ENCODE peak calls at places on chromosomes 16 and 17, in seven cellular contexts. K, O, Y, C, V, G and P are unnamed samples.

GRCh38 chr16:1863681-1864460 is 8.1 kb downstream of the MEIOB start:
- DNase-seq in G (peak; percentile 40), Y (no peak), V (no peak), K (peak; percentile 44), O (no peak), C (no peak), P (no peak)

GRCh38 chr17:81097134-81097942 is 62.4 kb downstream of the BAIAP2 start:
- DNase-seq in Y (peak; percentile 87), V (peak; percentile 86), C (peak; percentile 65), K (peak; percentile 84), O (peak; percentile 74), G (peak; percentile 75), P (peak; percentile 85)

GRCh38 chr17:36728030-36728991 is 126.9 kb downstream of the MRM1 start:
- DNase-seq in C (no peak), G (no peak), K (no peak), V (no peak), O (no peak), Y (no peak), P (no peak)

GRCh38 chr16:12507366-12507765 is 296.3 kb downstream of the CPPED1 start:
- DNase-seq in V (no peak), C (no peak), O (no peak), K (peak; percentile 41), G (no peak), Y (no peak), P (no peak)

GRCh38 chr17:42684033-42684625 is 1.8 kb downstream of the CNTNAP1 start:
- DNase-seq in K (no peak), V (no peak), G (no peak), O (peak; percentile 44), C (no peak), Y (no peak), P (no peak)

GRCh38 chr16:55176901-55177300 is 147.1 kb upstream of the IRX6 start:
- DNase-seq in C (no peak), K (no peak), G (no peak), O (no peak), Y (no peak), V (no peak), P (no peak)

GRCh38 chr17:4221899-4222659 is 41.7 kb downstream of the ANKFY1 start:
- DNase-seq in C (no peak), G (no peak), O (no peak), K (no peak), Y (no peak), V (no peak), P (no peak)

GRCh38 chr16:54266363-54266955 is 20.1 kb downstream of the IRX3 start:
- DNase-seq in O (no peak), Y (no peak), G (no peak), V (no peak), K (no peak), C (peak; percentile 92), P (no peak)

GRCh38 chr16:48720266-48720665 is 110.3 kb upstream of the N4BP1 start:
- DNase-seq in O (no peak), Y (no peak), K (peak; percentile 22), G (no peak), C (peak; percentile 15), V (no peak), P (peak; percentile 4)

GRCh38 chr17:48997827-48998556 is 807 bp downstream of the IGF2BP1 start:
- DNase-seq in K (no peak), Y (no peak), V (no peak), C (no peak), O (no peak), G (no peak), P (no peak)

DNA sequence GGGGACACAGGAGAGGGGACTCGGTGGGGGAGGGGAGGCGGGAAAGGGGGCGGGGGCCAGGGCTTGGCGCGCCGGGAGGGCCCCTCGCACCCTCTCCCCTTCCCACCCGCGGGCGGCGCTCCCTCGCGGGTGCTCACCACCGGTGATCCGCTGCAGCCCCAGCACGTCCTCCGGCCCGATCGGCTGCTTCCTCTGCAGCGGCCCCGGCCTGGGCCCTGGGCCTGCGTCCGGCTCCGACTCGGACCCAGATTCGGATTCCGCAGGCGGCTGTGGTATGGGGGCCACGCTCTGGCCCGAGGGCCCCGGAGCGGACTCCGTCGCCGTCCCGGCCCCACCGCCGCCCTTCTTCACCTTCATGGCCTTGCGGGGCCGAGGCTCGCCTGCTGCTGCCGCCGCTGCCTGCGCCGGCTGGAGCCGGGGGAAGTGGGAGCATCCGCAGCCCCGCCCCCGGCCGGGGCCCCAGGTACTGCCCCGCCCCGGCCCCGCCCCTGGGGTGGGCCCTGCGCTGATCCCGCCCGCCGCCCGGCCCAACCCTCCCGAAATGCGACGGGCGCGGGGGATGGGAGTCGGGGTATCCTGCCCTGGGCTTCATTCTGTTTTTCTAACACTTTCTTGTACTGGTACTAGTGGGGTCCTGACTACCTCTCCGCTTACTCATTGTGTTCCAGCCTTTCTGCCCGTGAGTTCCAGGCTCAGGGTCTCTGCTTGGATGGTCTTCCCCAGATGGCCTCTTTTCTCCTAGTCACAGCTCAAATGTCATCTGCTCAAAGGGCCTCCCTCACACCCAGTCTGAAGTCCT is at the start of gene UNC119:
- DNase-seq in G (no peak), V (peak; percentile 88), O (peak; percentile 85), K (peak; percentile 46), C (peak; percentile 38), Y (peak; percentile 44), P (peak; percentile 91)
- TF ChIP-seq POLR2A in G (peak; percentile 63), V (peak; percentile 76), O (no peak), K (peak; percentile 41), C (peak; percentile 56), Y (peak; percentile 39), P (peak; percentile 97)

GRCh38 chr16:3009568-3010390 is 2.9 kb upstream of the CLDN9 start:
- DNase-seq in O (peak; percentile 80), G (peak; percentile 66), C (no peak), K (peak; percentile 9), V (no peak), Y (no peak), P (no peak)

GRCh38 chr16:3004781-3005284 is 7.9 kb upstream of the CLDN9 start:
- DNase-seq in V (no peak), K (no peak), Y (no peak), G (no peak), O (peak; percentile 56), C (peak; percentile 65), P (peak; percentile 66)

GRCh38 chr16:3008749-3009088 is 4.0 kb upstream of the CLDN9 start:
- DNase-seq in K (no peak), O (no peak), G (no peak), C (no peak), Y (no peak), V (no peak), P (no peak)

GRCh38 chr16:3007957-3008748 is 4.6 kb upstream of the CLDN9 start:
- DNase-seq in K (no peak), Y (no peak), V (no peak), C (no peak), G (no peak), O (no peak), P (no peak)

DNA sequence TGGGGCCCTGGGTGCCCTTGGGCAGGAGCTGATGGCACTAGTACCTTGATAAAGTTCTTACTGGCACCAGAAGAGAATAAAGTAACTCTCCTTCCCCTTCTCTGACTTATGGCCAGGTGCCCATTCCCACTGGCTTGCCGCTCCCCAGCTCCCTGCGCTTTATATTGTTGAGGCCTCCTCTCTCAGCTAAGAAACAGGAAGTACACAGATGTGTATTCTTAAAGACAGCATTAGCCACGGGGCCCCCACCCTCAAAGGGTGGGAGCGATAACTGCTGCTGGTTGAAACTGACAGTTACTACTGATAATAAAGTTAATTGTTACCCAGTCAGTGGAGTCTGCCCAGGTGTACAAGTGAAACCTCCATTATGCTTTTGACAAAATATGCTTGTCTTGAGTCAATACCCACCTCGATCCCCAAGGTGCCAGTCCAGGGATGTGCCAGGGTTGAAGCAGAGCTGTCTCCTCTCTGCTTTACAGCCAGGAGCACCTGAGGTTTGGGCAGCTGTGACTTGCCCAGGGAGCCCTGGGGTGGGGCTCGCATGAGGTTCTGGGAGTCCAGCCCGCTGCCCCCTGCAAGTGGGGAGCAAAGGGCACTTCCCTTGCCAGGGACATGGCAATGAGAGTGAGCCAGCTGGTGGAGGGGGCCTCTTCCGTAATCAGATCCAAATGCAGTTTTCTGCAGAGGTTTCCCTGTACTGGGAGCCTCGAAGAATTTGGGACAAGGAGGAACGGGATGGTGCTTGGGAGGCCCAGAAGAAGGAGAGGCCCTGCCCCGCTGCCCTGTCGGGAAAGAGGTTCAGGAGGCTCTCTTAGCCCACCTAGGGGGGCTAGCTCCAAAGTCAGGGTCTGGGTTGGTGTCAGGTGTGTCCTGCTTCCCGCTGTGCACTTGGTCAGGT is 5.4 kb upstream of the CLDN9 start:
- DNase-seq in Y (no peak), K (no peak), G (no peak), V (no peak), C (no peak), O (no peak), P (no peak)
- TF ChIP-seq POLR2A in Y (no peak), K (no peak), G (no peak), V (no peak), C (no peak), O (no peak), P (no peak)

DNA sequence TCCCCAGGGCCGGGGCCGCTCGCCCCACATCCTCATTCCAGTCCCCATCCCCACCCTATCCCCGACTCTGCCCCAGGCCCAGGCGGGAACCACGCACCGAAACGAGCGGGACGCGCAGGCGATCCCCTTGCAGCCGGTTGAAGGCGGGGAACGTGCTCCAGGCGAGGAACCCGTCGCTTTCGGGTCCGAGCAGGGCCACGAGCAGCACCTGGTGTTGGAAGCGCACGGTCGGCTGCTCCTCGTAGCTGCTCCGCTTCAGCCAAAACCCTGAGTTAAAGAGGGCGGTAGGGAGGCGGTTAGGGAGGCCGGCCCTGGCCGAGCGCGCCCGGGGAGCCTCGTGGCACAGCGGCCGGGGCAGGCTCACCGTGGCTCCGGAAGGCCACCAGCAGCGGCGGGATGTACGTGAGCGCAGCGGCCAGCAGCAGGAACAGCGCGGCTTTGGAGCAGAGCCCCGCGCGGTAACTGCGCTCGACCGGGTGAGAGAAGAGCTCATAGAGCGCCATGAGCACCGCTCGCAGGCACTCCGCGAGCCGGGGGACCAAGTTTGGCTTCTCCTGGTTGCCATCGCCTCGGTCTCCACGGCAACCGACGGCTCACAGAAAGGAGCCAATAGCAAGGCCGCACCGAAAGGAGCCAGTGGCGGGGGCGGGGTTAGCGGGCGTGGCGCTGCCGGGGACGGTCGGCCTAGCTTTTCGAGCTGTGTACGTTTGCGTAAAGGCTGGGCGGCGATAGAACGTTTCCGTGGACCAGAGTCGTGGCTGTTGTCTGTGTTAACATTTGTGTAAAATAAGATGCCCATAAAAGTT is at the start of gene TMEM231:
- DNase-seq in C (peak; percentile 91), K (peak; percentile 89), G (peak; percentile 84), V (peak; percentile 99), Y (peak; percentile 97), O (peak; percentile 97), P (peak; percentile 94)
- TF ChIP-seq POLR2A in C (peak; percentile 31), K (no peak), G (peak; percentile 47), V (peak; percentile 48), Y (peak; percentile 69), O (no peak), P (peak; percentile 42)

DNA sequence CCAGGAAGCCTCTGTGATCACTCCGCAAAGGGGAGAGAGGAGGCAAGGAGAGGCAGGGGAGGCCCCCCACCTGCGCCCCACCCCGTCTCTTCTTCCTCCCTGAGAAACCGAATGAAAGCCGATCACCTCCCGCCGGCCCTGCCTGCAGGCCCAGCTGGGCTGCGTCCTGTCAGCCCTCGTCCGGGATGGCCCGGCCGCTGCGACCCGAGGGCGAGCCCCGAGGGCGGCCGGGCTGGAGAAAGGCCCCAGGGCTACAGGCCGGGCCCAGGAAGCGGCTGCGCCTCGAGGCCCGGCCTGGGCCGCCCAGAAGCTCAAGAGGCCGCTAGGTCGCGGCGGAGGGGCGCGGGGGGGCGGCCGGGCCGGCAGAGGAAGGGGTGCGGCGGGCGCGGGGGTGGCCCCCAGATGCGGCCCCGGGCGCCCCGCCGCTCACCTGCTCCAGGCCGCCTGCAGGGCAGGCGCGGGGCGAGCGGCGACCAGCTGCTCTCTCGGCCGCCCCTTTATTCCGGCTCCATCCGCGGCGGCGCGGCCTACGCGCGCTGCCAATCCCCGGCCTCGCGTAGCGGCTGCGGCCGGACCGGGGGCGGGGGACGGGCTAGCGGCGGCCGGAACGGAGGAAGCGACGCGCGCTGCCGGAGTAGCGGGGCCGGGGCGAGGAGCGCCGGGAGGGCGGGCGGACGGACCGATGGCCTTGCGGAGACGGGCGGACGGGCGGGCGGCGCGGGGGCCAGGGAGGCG is at the start of gene ZNF319:
- DNase-seq in K (no peak), O (no peak), C (no peak), Y (no peak), V (peak; percentile 46), G (no peak), P (peak; percentile 37)
- TF ChIP-seq POLR2A in K (no peak), O (no peak), C (no peak), Y (no peak), V (peak; percentile 36), G (no peak), P (peak; percentile 37)